ENCODE peak calls at places on chromosomes 11 and 22, in six cellular contexts. One of them, this sample, is unnamed.

GRCh38 chr22:23229646-23230045 is 49.3 kb downstream of the BCR start:
- DNase-seq in PC-9: no peak
- DNase-seq in IMR-90: no peak
- DNase-seq in astrocyte: no peak
- DNase-seq in fibroblast of lung: no peak
- DNase-seq in neural progenitor cell: no peak
- DNase-seq in this sample: no peak

GRCh38 chr22:42316988-42317387 is 46.5 kb upstream of the TCF20 start:
- DNase-seq in IMR-90: no peak
- DNase-seq in neural progenitor cell: no peak
- DNase-seq in astrocyte: peak; percentile 61
- DNase-seq in PC-9: no peak
- DNase-seq in fibroblast of lung: no peak
- DNase-seq in this sample: peak; percentile 80

GRCh38 chr22:50302564-50302963 is 4.9 kb downstream of the PLXNB2 start:
- DNase-seq in PC-9: no peak
- DNase-seq in fibroblast of lung: no peak
- DNase-seq in IMR-90: no peak
- DNase-seq in neural progenitor cell: no peak
- DNase-seq in astrocyte: no peak
- DNase-seq in this sample: peak; percentile 17

GRCh38 chr22:36009085-36009484 is 19.5 kb downstream of the RBFOX2 start:
- DNase-seq in astrocyte: peak; percentile 74
- DNase-seq in IMR-90: peak; percentile 63
- DNase-seq in PC-9: no peak
- DNase-seq in neural progenitor cell: no peak
- DNase-seq in fibroblast of lung: peak; percentile 53
- DNase-seq in this sample: peak; percentile 83

GRCh38 chr11:46278387-46279173 is 1.1 kb downstream of the CREB3L1 start:
- DNase-seq in fibroblast of lung: peak; percentile 68
- DNase-seq in astrocyte: no peak
- DNase-seq in neural progenitor cell: peak; percentile 78
- DNase-seq in IMR-90: peak; percentile 59
- DNase-seq in PC-9: no peak
- DNase-seq in this sample: peak; percentile 86

GRCh38 chr11:119352857-119353260 is 6.4 kb upstream of the MFRP start:
- DNase-seq in PC-9: peak; percentile 57
- DNase-seq in fibroblast of lung: peak; percentile 31
- DNase-seq in neural progenitor cell: no peak
- DNase-seq in IMR-90: no peak
- DNase-seq in astrocyte: no peak
- DNase-seq in this sample: no peak

GRCh38 chr22:20433191-20433590 is 4.4 kb downstream of the SCARF2 start:
- DNase-seq in astrocyte: no peak
- DNase-seq in neural progenitor cell: no peak
- DNase-seq in fibroblast of lung: no peak
- DNase-seq in PC-9: no peak
- DNase-seq in IMR-90: no peak
- DNase-seq in this sample: no peak

GRCh38 chr11:109993786-109994185 is 99.4 kb upstream of the ZC3H12C start:
- DNase-seq in PC-9: peak; percentile 34
- DNase-seq in fibroblast of lung: no peak
- DNase-seq in IMR-90: peak; percentile 13
- DNase-seq in astrocyte: peak; percentile 96
- DNase-seq in neural progenitor cell: no peak
- DNase-seq in this sample: peak; percentile 19

GRCh38 chr11:9716275-9717039 is 52.6 kb downstream of the SWAP70 start:
- DNase-seq in PC-9: no peak
- DNase-seq in IMR-90: peak; percentile 83
- DNase-seq in fibroblast of lung: peak; percentile 73
- DNase-seq in astrocyte: peak; percentile 90
- DNase-seq in neural progenitor cell: no peak
- DNase-seq in this sample: peak; percentile 77

GRCh38 chr11:107385361-107385982 is 72.2 kb downstream of the CWF19L2 start:
- DNase-seq in PC-9: peak; percentile 83
- DNase-seq in fibroblast of lung: no peak
- DNase-seq in IMR-90: peak; percentile 29
- DNase-seq in astrocyte: peak; percentile 6
- DNase-seq in neural progenitor cell: no peak
- DNase-seq in this sample: peak; percentile 56

GRCh38 chr11:83063073-83063754 is 8.5 kb downstream of the RAB30 start:
- DNase-seq in fibroblast of lung: no peak
- DNase-seq in PC-9: peak; percentile 64
- DNase-seq in astrocyte: peak; percentile 82
- DNase-seq in IMR-90: peak; percentile 33
- DNase-seq in neural progenitor cell: no peak
- DNase-seq in this sample: peak; percentile 68

GRCh38 chr11:125903753-125904659 is at the start of gene DDX25:
- DNase-seq in PC-9: no peak
- DNase-seq in fibroblast of lung: no peak
- DNase-seq in neural progenitor cell: peak; percentile 85
- DNase-seq in astrocyte: no peak
- DNase-seq in IMR-90: no peak
- DNase-seq in this sample: no peak

GRCh38 chr11:83865636-83866461 is 579.7 kb upstream of the CCDC90B start:
- DNase-seq in fibroblast of lung: peak; percentile 23
- DNase-seq in astrocyte: peak; percentile 86
- DNase-seq in neural progenitor cell: no peak
- DNase-seq in PC-9: no peak
- DNase-seq in IMR-90: peak; percentile 49
- DNase-seq in this sample: peak; percentile 39

GRCh38 chr11:130916238-130916855 is at the start of gene SNX19:
- DNase-seq in neural progenitor cell: peak; percentile 95
- DNase-seq in PC-9: peak; percentile 74
- DNase-seq in astrocyte: peak; percentile 77
- DNase-seq in fibroblast of lung: peak; percentile 90
- DNase-seq in IMR-90: peak; percentile 88
- DNase-seq in this sample: peak; percentile 95

GRCh38 chr11:130913268-130913667 is 3.0 kb downstream of the SNX19 start:
- DNase-seq in IMR-90: no peak
- DNase-seq in PC-9: no peak
- DNase-seq in astrocyte: no peak
- DNase-seq in fibroblast of lung: no peak
- DNase-seq in neural progenitor cell: no peak
- DNase-seq in this sample: peak; percentile 30

GRCh38 chr11:130915556-130916237 is 582 bp downstream of the SNX19 start:
- DNase-seq in PC-9: no peak
- DNase-seq in astrocyte: no peak
- DNase-seq in fibroblast of lung: no peak
- DNase-seq in neural progenitor cell: no peak
- DNase-seq in IMR-90: no peak
- DNase-seq in this sample: peak; percentile 26

GRCh38 chr11:130918081-130918480 is 1.8 kb upstream of the SNX19 start:
- DNase-seq in astrocyte: no peak
- DNase-seq in fibroblast of lung: no peak
- DNase-seq in PC-9: no peak
- DNase-seq in IMR-90: no peak
- DNase-seq in neural progenitor cell: no peak
- DNase-seq in this sample: no peak

DNA sequence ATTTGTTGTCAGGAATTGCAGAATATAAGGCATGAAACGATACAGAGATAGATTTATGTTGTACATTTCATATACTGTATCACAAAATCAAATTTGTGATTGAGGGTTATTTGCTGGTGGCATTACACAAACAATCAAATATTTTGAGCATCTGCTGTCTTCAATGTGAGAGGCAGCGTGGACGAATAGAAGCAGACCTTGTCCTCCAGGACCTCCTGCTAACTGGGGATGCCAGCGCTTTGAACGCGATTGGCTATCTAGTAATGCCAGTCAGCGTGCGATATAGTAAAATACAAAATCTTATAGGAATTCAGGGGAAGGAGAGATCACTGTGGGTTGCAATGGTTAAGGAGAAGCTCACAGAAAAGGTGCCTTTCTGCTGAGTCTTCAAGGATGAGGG is 631 bp upstream of the SNX19 start:
- DNase-seq in IMR-90: no peak
- DNase-seq in neural progenitor cell: no peak
- DNase-seq in PC-9: no peak
- DNase-seq in fibroblast of lung: no peak
- DNase-seq in astrocyte: peak; percentile 2
- DNase-seq in this sample: peak; percentile 20
- H3K4me2 ChIP-seq in IMR-90: peak overlapping the region; percentile 81
- H3K4me2 ChIP-seq in neural progenitor cell: peak overlapping the region; percentile 96
- H3K4me2 ChIP-seq in PC-9: peak overlapping the region; percentile 91
- H3K4me2 ChIP-seq in fibroblast of lung: peak overlapping the region; percentile 80
- H3K4me2 ChIP-seq in astrocyte: peak overlapping the region; percentile 98
- H3K4me2 ChIP-seq in this sample: peak overlapping the region; percentile 94

DNA sequence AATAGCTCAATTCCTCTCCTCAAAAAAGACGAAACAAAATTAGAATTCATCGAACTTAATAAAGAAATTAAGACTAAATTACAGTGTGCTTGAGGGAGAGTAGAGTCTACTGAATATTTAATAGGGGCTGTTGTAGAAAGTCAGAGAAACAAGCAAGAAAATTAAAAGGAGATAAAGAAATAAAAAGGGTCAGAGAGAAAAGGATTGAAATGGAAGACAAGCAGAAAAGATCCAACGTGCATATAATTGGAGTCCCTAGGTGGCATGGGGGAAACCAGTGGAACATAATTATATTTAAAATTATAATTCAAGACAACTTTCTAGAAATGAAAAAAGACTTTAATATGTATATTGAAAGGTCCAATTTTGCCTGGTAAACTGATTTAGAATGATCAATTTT is 74.3 kb downstream of the ACER3 start:
- DNase-seq in neural progenitor cell: peak; percentile 35
- DNase-seq in fibroblast of lung: peak; percentile 21
- DNase-seq in IMR-90: no peak
- DNase-seq in astrocyte: no peak
- DNase-seq in PC-9: no peak
- DNase-seq in this sample: peak; percentile 41
- H4K20me1 ChIP-seq in neural progenitor cell: no peaks in the 10 kb centered on the region
- H4K20me1 ChIP-seq in fibroblast of lung: no peaks in the 10 kb centered on the region
- H4K20me1 ChIP-seq in IMR-90: no peaks in the 10 kb centered on the region
- H4K20me1 ChIP-seq in astrocyte: no peaks in the 10 kb centered on the region
- H4K20me1 ChIP-seq in PC-9: no peaks in the 10 kb centered on the region
- H4K20me1 ChIP-seq in this sample: no peaks in the 10 kb centered on the region

GRCh38 chr11:44575288-44575672 is 9.8 kb downstream of the CD82 start:
- DNase-seq in PC-9: peak; percentile 70
- DNase-seq in fibroblast of lung: no peak
- DNase-seq in neural progenitor cell: no peak
- DNase-seq in IMR-90: peak; percentile 90
- DNase-seq in astrocyte: peak; percentile 72
- DNase-seq in this sample: peak; percentile 81

GRCh38 chr11:44577231-44577834 is 11.9 kb downstream of the CD82 start:
- DNase-seq in PC-9: peak; percentile 93
- DNase-seq in astrocyte: no peak
- DNase-seq in neural progenitor cell: no peak
- DNase-seq in fibroblast of lung: no peak
- DNase-seq in IMR-90: no peak
- DNase-seq in this sample: no peak

GRCh38 chr11:44575962-44576361 is 10.5 kb downstream of the CD82 start:
- DNase-seq in IMR-90: no peak
- DNase-seq in fibroblast of lung: no peak
- DNase-seq in PC-9: no peak
- DNase-seq in astrocyte: no peak
- DNase-seq in neural progenitor cell: no peak
- DNase-seq in this sample: no peak

GRCh38 chr11:44579172-44579804 is 13.8 kb downstream of the CD82 start:
- DNase-seq in PC-9: no peak
- DNase-seq in fibroblast of lung: no peak
- DNase-seq in neural progenitor cell: no peak
- DNase-seq in IMR-90: no peak
- DNase-seq in astrocyte: no peak
- DNase-seq in this sample: no peak

GRCh38 chr11:44578279-44578678 is 12.8 kb downstream of the CD82 start:
- DNase-seq in fibroblast of lung: no peak
- DNase-seq in PC-9: no peak
- DNase-seq in IMR-90: no peak
- DNase-seq in neural progenitor cell: no peak
- DNase-seq in astrocyte: no peak
- DNase-seq in this sample: no peak
- H3K4me2 ChIP-seq in fibroblast of lung: no peak overlapping the region
- H3K4me2 ChIP-seq in PC-9: no peak overlapping the region
- H3K4me2 ChIP-seq in IMR-90: no peak overlapping the region
- H3K4me2 ChIP-seq in neural progenitor cell: no peak overlapping the region
- H3K4me2 ChIP-seq in astrocyte: no peak overlapping the region
- H3K4me2 ChIP-seq in this sample: no peak overlapping the region

GRCh38 chr11:65429724-65430405 is 7.3 kb downstream of the NEAT1 start:
- DNase-seq in PC-9: no peak
- DNase-seq in fibroblast of lung: peak; percentile 90
- DNase-seq in astrocyte: peak; percentile 72
- DNase-seq in neural progenitor cell: no peak
- DNase-seq in IMR-90: peak; percentile 80
- DNase-seq in this sample: peak; percentile 83

GRCh38 chr11:65432133-65432650 is 9.6 kb downstream of the NEAT1 start:
- DNase-seq in PC-9: no peak
- DNase-seq in astrocyte: no peak
- DNase-seq in fibroblast of lung: peak; percentile 44
- DNase-seq in IMR-90: peak; percentile 34
- DNase-seq in neural progenitor cell: no peak
- DNase-seq in this sample: peak; percentile 24

GRCh38 chr11:65432686-65433582 is 10.3 kb downstream of the NEAT1 start:
- DNase-seq in fibroblast of lung: peak; percentile 68
- DNase-seq in astrocyte: no peak
- DNase-seq in neural progenitor cell: no peak
- DNase-seq in IMR-90: peak; percentile 54
- DNase-seq in PC-9: no peak
- DNase-seq in this sample: peak; percentile 62

GRCh38 chr11:65430406-65431217 is 8.0 kb downstream of the NEAT1 start:
- DNase-seq in astrocyte: peak; percentile 42
- DNase-seq in fibroblast of lung: peak; percentile 79
- DNase-seq in IMR-90: peak; percentile 69
- DNase-seq in PC-9: no peak
- DNase-seq in neural progenitor cell: no peak
- DNase-seq in this sample: peak; percentile 62

DNA sequence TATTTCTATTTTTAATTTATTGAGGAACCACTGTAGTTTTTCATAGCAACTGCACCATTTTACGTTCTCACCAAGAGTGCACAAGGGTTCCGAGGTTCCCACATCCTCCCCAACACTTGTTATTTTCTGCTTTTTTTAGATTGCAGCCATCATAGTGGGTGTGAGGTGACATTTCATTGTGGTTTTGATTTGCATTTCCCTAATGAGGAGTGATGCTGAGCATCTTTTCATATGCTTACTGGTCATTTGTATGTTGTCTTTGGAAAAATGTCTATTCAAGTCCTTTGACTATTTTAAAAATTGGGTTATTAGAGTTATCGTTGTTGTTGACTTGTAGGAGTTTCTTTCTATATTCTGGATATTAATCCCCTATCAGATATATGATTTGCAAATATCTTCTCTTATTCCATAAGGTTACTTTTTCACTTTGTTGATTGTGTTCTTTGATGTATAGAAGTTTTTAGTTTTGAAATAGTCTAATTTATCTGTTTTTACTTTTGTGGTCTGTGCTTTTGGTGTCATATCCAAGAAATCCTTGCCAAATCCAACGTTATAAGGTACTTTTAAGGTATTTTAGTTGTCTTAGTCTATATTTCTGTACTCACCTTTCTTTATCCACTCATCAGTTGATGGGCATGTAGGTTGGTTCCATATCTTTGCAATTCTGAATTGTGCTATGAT is 9.0 kb downstream of the NEAT1 start:
- DNase-seq in neural progenitor cell: no peak
- DNase-seq in IMR-90: peak; percentile 48
- DNase-seq in astrocyte: peak; percentile 35
- DNase-seq in PC-9: no peak
- DNase-seq in fibroblast of lung: peak; percentile 66
- DNase-seq in this sample: peak; percentile 51
- H4K20me1 ChIP-seq in neural progenitor cell: peaks cover 2% of the 10 kb centered on the region
- H4K20me1 ChIP-seq in IMR-90: peaks cover 97% of the 10 kb centered on the region
- H4K20me1 ChIP-seq in astrocyte: peaks cover 100% of the 10 kb centered on the region
- H4K20me1 ChIP-seq in PC-9: peaks cover 97% of the 10 kb centered on the region
- H4K20me1 ChIP-seq in fibroblast of lung: peaks cover 23% of the 10 kb centered on the region
- H4K20me1 ChIP-seq in this sample: peaks cover 68% of the 10 kb centered on the region

GRCh38 chr11:40360206-40360798 is 1099.2 kb downstream of the LRRC4C start:
- DNase-seq in astrocyte: no peak
- DNase-seq in PC-9: no peak
- DNase-seq in fibroblast of lung: no peak
- DNase-seq in IMR-90: no peak
- DNase-seq in neural progenitor cell: no peak
- DNase-seq in this sample: no peak
- H3K4me2 ChIP-seq in astrocyte: no peak overlapping the region
- H3K4me2 ChIP-seq in PC-9: no peak overlapping the region
- H3K4me2 ChIP-seq in fibroblast of lung: no peak overlapping the region
- H3K4me2 ChIP-seq in IMR-90: no peak overlapping the region
- H3K4me2 ChIP-seq in neural progenitor cell: no peak overlapping the region
- H3K4me2 ChIP-seq in this sample: no peak overlapping the region